ENCODE peak calls at places on chromosomes 4 and X, in four cellular contexts. U, M, C and N are unnamed samples.

GRCh38 chrX:16320765-16321355 is 153.6 kb downstream of the MAGEB17 start:
- DNase-seq in U (peak), M (no peak), C (no peak), N (no peak)

GRCh38 chr4:102809190-102809589 is 18.2 kb downstream of the UBE2D3 start:
- DNase-seq in U (no peak), M (no peak), C (no peak), N (no peak)

GRCh38 chr4:40856836-40857362 is 107.1 kb downstream of the NSUN7 start:
- DNase-seq in U (peak), M (peak), C (no peak), N (peak)

GRCh38 chrX:39675619-39676018 is 422.1 kb downstream of the BCOR start:
- DNase-seq in U (no peak), M (peak), C (no peak), N (peak)

GRCh38 chr4:17276821-17277220 is 235.1 kb downstream of the QDPR start:
- DNase-seq in U (peak), M (peak), C (no peak), N (no peak)

GRCh38 chr4:157075811-157076577 is at the start of gene GLRB:
- DNase-seq in U (peak), M (peak), C (no peak), N (peak)

GRCh38 chrX:136162827-136163427 is 15.6 kb downstream of the FHL1 start:
- DNase-seq in U (peak), M (peak), C (peak), N (no peak)

GRCh38 chr4:128954941-128955340 is 138.4 kb downstream of the SCLT1 start:
- DNase-seq in U (no peak), M (no peak), C (no peak), N (no peak)

GRCh38 chrX:5380426-5380825 is 848.2 kb downstream of the NLGN4X start:
- DNase-seq in U (no peak), M (no peak), C (no peak), N (no peak)

GRCh38 chr4:148443550-148444295 is 1.5 kb upstream of the NR3C2 start:
- DNase-seq in U (no peak), M (peak), C (no peak), N (peak)

GRCh38 chrX:69616520-69617203 is 749 bp downstream of the EDA start:
- DNase-seq in U (no peak), M (peak), C (no peak), N (peak)

GRCh38 chr4:89558147-89558546 is 250.5 kb upstream of the GPRIN3 start:
- DNase-seq in U (no peak), M (no peak), C (peak), N (no peak)

GRCh38 chr4:181756451-181756850 is 486.8 kb upstream of the TENM3 start:
- DNase-seq in U (no peak), M (no peak), C (no peak), N (no peak)

GRCh38 chrX:46903458-46904242 is 8.6 kb upstream of the JADE3 start:
- DNase-seq in U (peak), M (peak), C (peak), N (peak)

DNA sequence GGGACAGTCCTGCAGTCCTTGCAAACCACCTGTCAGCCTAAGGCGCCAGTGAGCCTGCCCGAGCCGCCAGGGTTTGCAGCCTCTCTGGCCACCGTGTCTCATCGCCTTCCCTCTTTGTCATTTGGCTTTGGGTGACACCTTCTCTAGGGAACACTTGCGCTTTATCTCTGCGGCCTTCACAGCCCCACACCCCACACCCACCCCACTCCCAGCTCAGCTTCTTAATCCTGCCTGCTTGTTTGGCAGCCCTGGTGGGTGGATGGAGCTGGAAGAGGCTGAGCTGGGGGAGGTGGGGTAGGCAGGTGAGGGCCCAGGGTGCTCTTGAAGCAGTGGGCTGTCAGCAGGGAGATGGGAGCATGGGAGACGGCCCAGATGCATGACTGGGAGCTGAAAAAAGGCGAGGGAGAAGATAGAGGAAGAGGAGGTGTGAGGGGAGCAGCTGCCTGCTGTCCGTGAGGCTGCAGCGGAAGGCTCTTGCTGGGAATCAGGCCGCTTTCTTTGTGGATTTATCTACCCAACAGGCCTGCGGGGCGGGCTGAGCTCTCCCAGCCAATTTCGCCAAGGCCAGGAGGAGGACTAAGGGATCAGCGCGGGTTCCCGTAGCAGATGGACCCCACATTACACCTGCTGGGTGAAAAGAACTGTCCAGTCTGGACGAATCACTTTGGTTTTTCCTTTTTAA is 97.5 kb upstream of the STOX2 start:
- DNase-seq in U (no peak), M (peak), C (no peak), N (no peak)
- H3K4me3 ChIP-seq in U (no peak), M (no peak), C (no peak), N (no peak)

GRCh38 chr4:39697740-39698423 is at the start of gene UBE2K:
- DNase-seq in U (peak), M (peak), C (peak), N (peak)
- TF ChIP-seq POLR2A in U (peak), M (no peak), C (peak), N (peak)

DNA sequence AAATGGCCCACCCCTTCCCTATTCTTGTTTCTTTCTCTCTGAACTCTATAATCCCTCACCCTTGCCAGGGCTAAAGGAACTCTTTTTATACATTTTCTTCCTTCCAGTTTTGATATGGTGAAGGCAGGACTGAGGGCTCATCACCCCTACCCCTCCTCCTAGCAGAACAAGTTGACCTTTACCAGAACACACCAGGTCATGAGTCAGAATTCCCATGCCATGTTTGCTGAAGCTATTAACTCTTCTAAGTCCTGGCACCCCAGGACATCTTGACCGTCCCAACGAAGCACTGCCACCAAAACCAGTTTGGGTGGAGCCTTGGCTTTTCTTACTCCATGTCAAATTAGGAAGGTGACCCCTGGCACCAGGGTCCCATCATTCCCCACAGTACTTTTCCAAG is 57.5 kb upstream of the DYNLT3 start:
- DNase-seq in U (no peak), M (no peak), C (no peak), N (no peak)
- H3K4me3 ChIP-seq in U (no peak), M (no peak), C (no peak), N (no peak)

GRCh38 chr4:122922877-122923511 is 597 bp upstream of the NUDT6 start:
- DNase-seq in U (peak), M (peak), C (peak), N (peak)
- TF ChIP-seq POLR2A in U (no peak), M (no peak), C (peak), N (no peak)

GRCh38 chr4:185213829-185214228 is 4.4 kb downstream of the SNX25 start:
- DNase-seq in U (no peak), M (no peak), C (no peak), N (no peak)

GRCh38 chr4:185211641-185212040 is 2.2 kb downstream of the SNX25 start:
- DNase-seq in U (no peak), M (no peak), C (no peak), N (no peak)

GRCh38 chr4:185211035-185211434 is 1.6 kb downstream of the SNX25 start:
- DNase-seq in U (peak), M (peak), C (no peak), N (no peak)

GRCh38 chr4:185213341-185213740 is 3.9 kb downstream of the SNX25 start:
- DNase-seq in U (no peak), M (no peak), C (no peak), N (no peak)

GRCh38 chr4:185212566-185212965 is 3.2 kb downstream of the SNX25 start:
- DNase-seq in U (peak), M (no peak), C (no peak), N (no peak)
- H3K4me3 ChIP-seq in U (no peak), M (no peak), C (no peak), N (no peak)

GRCh38 chr4:38768968-38769394 is 13.8 kb downstream of the TLR10 start:
- DNase-seq in U (peak), M (no peak), C (no peak), N (no peak)
- TF ChIP-seq POLR2A in U (no peak), M (no peak), C (no peak), N (no peak)